ENCODE peak calls at places on chromosomes 11 and 22, in six cellular contexts. U, H, S, F, X and M are unnamed samples.

GRCh38 chr11:102831128-102831708 is 12.2 kb downstream of the MMP3 start:
- DNase-seq in H (peak; percentile 20), X (no peak), F (peak; percentile 51), S (peak; percentile 15), U (no peak), M (peak; percentile 14)

GRCh38 chr22:19098157-19098556 is 24.1 kb downstream of the DGCR2 start:
- DNase-seq in X (no peak), U (no peak), H (no peak), F (no peak), S (no peak), M (no peak)

GRCh38 chr11:10122337-10123197 is 171.5 kb downstream of the SBF2 start:
- DNase-seq in X (no peak), F (no peak), H (no peak), U (no peak), S (no peak), M (no peak)

GRCh38 chr11:61528114-61528513 is 19.6 kb downstream of the LRRC10B start:
- DNase-seq in U (no peak), F (no peak), H (no peak), S (no peak), X (no peak), M (no peak)

GRCh38 chr22:50445071-50445879 is 29.6 kb downstream of the SBF1 start:
- DNase-seq in F (no peak), X (no peak), H (no peak), U (peak; percentile 25), S (no peak), M (no peak)

GRCh38 chr22:25919452-25919851 is 177.5 kb downstream of the MYO18B start:
- DNase-seq in S (no peak), F (no peak), H (no peak), U (no peak), X (no peak), M (no peak)

GRCh38 chr11:126416542-126417090 is 61.1 kb downstream of the ST3GAL4 start:
- DNase-seq in S (peak; percentile 91), F (peak; percentile 90), H (peak; percentile 93), X (no peak), U (peak; percentile 93), M (peak; percentile 68)

GRCh38 chr11:15910761-15911160 is 445.6 kb downstream of the SOX6 start:
- DNase-seq in U (no peak), S (no peak), H (no peak), F (no peak), X (no peak), M (no peak)

GRCh38 chr22:22358686-22359085 is 114.1 kb downstream of the VPREB1 start:
- DNase-seq in H (no peak), U (no peak), X (no peak), S (no peak), F (no peak), M (no peak)

GRCh38 chr22:36211237-36211881 is 9.8 kb upstream of the APOL4 start:
- DNase-seq in F (no peak), U (no peak), X (no peak), H (no peak), S (no peak), M (no peak)

GRCh38 chr11:31045335-31045734 is 324.2 kb downstream of the DCDC1 start:
- DNase-seq in F (no peak), S (no peak), H (no peak), U (no peak), X (no peak), M (peak; percentile 1)

GRCh38 chr11:62071408-62071807 is 52.4 kb upstream of the INCENP start:
- DNase-seq in U (no peak), F (no peak), H (no peak), X (no peak), S (no peak), M (no peak)

GRCh38 chr11:78688460-78688859 is 113.8 kb upstream of the NARS2 start:
- DNase-seq in X (no peak), S (no peak), U (no peak), H (no peak), F (no peak), M (no peak)

GRCh38 chr11:110655967-110656366 is 56.3 kb downstream of the ARHGAP20 start:
- DNase-seq in U (no peak), S (no peak), H (no peak), X (no peak), F (no peak), M (no peak)

GRCh38 chr11:6646040-6646439 is 9.6 kb downstream of the DCHS1 start:
- DNase-seq in F (no peak), H (peak; percentile 57), X (no peak), S (no peak), U (peak; percentile 88), M (no peak)

GRCh38 chr11:132632641-132633124 is 899.6 kb downstream of the OPCML start:
- DNase-seq in H (no peak), X (no peak), F (no peak), U (peak; percentile 30), S (no peak), M (peak; percentile 81)

GRCh38 chr11:62245271-62245753 is 3.3 kb downstream of the SCGB1D2 start:
- DNase-seq in S (no peak), X (no peak), U (no peak), F (no peak), H (no peak), M (peak; percentile 30)

GRCh38 chr22:48376428-48376827 is 1451.2 kb downstream of the BRD1 start:
- DNase-seq in U (no peak), H (no peak), X (no peak), F (no peak), S (no peak), M (no peak)

GRCh38 chr22:27151407-27151806 is 494.0 kb downstream of the MIAT start:
- DNase-seq in U (no peak), S (no peak), F (no peak), X (no peak), H (no peak), M (no peak)

GRCh38 chr22:27972732-27973698 is 54.0 kb upstream of the PITPNB start:
- DNase-seq in F (no peak), U (no peak), H (no peak), S (no peak), X (no peak), M (no peak)

GRCh38 chr11:2927851-2928604 is 1.2 kb downstream of the PHLDA2 start:
- DNase-seq in U (peak; percentile 23), X (no peak), H (no peak), F (peak; percentile 64), S (no peak), M (no peak)

GRCh38 chr11:2930705-2931415 is 1.6 kb upstream of the PHLDA2 start:
- DNase-seq in H (peak; percentile 44), S (peak; percentile 67), F (peak; percentile 93), U (peak; percentile 66), X (no peak), M (peak; percentile 26)

GRCh38 chr11:2929880-2930704 is 872 bp upstream of the PHLDA2 start:
- DNase-seq in U (peak; percentile 61), X (no peak), H (no peak), S (peak; percentile 81), F (peak; percentile 79), M (no peak)

GRCh38 chr11:2928605-2929510 is at the start of gene PHLDA2:
- DNase-seq in U (peak; percentile 64), H (no peak), S (no peak), X (no peak), F (peak; percentile 73), M (peak; percentile 61)

GRCh38 chr11:2929511-2929879 is 275 bp upstream of the PHLDA2 start:
- DNase-seq in H (no peak), S (no peak), X (no peak), U (peak; percentile 68), F (peak; percentile 88), M (no peak)
- TF ChIP-seq POLR2A in H (no peak), S (no peak), X (no peak), U (no peak), F (no peak), M (no peak)

GRCh38 chr22:23896166-23896522 is 2.0 kb downstream of the MIF start:
- DNase-seq in S (no peak), X (no peak), H (no peak), F (no peak), U (no peak), M (no peak)

GRCh38 chr22:23895599-23896144 is 1.5 kb downstream of the MIF start:
- DNase-seq in F (no peak), S (no peak), X (no peak), H (no peak), U (no peak), M (no peak)

GRCh38 chr22:23897320-23897719 is 3.1 kb downstream of the MIF start:
- DNase-seq in X (no peak), S (no peak), H (no peak), U (no peak), F (no peak), M (no peak)

GRCh38 chr22:23898006-23898974 is 4.1 kb downstream of the MIF start:
- DNase-seq in S (no peak), H (no peak), U (no peak), X (no peak), F (no peak), M (peak; percentile 59)

DNA sequence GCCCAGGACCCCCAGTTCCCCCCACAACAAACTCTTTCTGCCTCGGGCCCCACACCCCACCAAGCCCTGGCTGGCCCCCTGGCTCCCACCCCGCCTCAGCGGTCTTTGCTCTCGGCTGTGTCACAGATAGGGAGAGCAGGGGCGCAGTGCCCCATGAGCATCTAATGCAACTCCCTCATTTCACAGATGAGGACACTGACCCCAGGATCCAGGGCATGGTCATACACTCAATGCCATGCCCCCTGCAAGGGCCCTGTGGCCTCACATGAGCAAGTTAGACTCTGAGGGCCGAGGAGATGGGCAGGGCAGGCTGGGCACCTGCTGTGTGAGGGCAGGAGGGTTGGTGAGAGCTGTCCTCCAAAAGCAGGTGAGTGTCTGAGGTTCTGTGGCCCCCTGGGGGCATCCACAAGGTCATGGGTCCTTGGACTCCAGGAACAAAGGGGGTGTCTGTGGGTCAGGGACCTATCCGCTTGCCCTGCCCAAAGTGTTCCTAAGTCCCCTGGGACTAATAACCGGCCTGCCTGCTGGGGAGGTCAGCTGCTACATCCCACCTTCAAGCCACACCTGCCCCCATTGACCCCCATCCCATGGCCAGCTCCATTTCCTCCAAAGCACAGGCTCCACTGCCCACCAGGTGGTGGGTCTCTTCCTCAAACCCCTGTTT is 2.5 kb downstream of the MIF start:
- DNase-seq in S (no peak), U (no peak), H (no peak), F (no peak), X (no peak), M (peak; percentile 15)
- TF ChIP-seq POLR2A in S (no peak), U (no peak), H (no peak), F (no peak), X (no peak), M (no peak)

GRCh38 chr11:119084663-119085522 is at the start of gene HMBS:
- DNase-seq in F (peak; percentile 95), X (no peak), H (peak; percentile 96), S (peak; percentile 88), U (peak; percentile 95), M (peak; percentile 97)
- TF ChIP-seq POLR2A in F (peak; percentile 54), X (no peak), H (no peak), S (peak; percentile 90), U (no peak), M (peak; percentile 87)

GRCh38 chr11:3022300-3022967 is 30.3 kb upstream of the NAP1L4 start:
- DNase-seq in S (no peak), X (no peak), H (no peak), U (no peak), F (no peak), M (no peak)

GRCh38 chr11:3021125-3021524 is 29.0 kb upstream of the NAP1L4 start:
- DNase-seq in S (peak; percentile 50), H (no peak), X (no peak), F (peak; percentile 61), U (no peak), M (peak; percentile 40)

GRCh38 chr11:3016861-3017260 is 24.7 kb upstream of the NAP1L4 start:
- DNase-seq in S (no peak), X (no peak), H (no peak), U (no peak), F (no peak), M (no peak)

GRCh38 chr11:3022982-3023381 is 30.9 kb upstream of the NAP1L4 start:
- DNase-seq in S (no peak), U (no peak), H (no peak), X (no peak), F (no peak), M (no peak)

GRCh38 chr11:3020011-3020410 is 27.9 kb upstream of the NAP1L4 start:
- DNase-seq in S (no peak), U (no peak), X (no peak), F (no peak), H (no peak), M (no peak)
- TF ChIP-seq POLR2A in S (no peak), U (no peak), X (no peak), F (no peak), H (no peak), M (no peak)